ENCODE peak calls at places on chromosomes 5 and 9, in nine cellular contexts. J is SJSA1, T is fibroblast of the aortic adventitia, B is mammary epithelial cell, I is psoas muscle, K is body of pancreas, A is kidney, R is left ventricle myocardium inferior, Z is tibial artery. P is an unnamed sample.

GRCh38 chr5:181043285-181044092 is 3.4 kb downstream of the BTNL9 start:
- DNase-seq in J (no peak), T (no peak), B (no peak), I (no peak), K (no peak), A (no peak), R (no peak), Z (no peak), P (no peak)

GRCh38 chr5:156394642-156395393 is 67.9 kb downstream of the SGCD start:
- DNase-seq in J (no peak), T (peak; percentile 36), B (no peak), I (no peak), K (no peak), A (no peak), R (no peak), Z (peak; percentile 35), P (no peak)

GRCh38 chr5:16725575-16725974 is 108.8 kb upstream of the RETREG1 start:
- DNase-seq in J (no peak), T (no peak), B (no peak), I (no peak), K (no peak), A (no peak), R (no peak), Z (no peak), P (no peak)

GRCh38 chr5:77180167-77181081 is 30.1 kb upstream of the PDE8B start:
- DNase-seq in J (no peak), T (no peak), B (no peak), I (peak; percentile 53), K (peak; percentile 66), A (peak; percentile 73), R (peak; percentile 17), Z (peak; percentile 25), P (no peak)

GRCh38 chr9:32709871-32710270 is 73.5 kb upstream of the TMEM215 start:
- DNase-seq in J (no peak), T (no peak), B (no peak), I (no peak), K (no peak), A (no peak), R (no peak), Z (no peak), P (no peak)

GRCh38 chr9:91191443-91192378 is 170.0 kb downstream of the AUH start:
- DNase-seq in J (no peak), T (no peak), B (no peak), I (no peak), K (no peak), A (peak; percentile 77), R (no peak), Z (no peak), P (peak; percentile 66)

GRCh38 chr5:96483878-96484277 is 50.8 kb upstream of the PCSK1 start:
- DNase-seq in J (no peak), T (peak; percentile 51), B (peak; percentile 41), I (no peak), K (no peak), A (no peak), R (no peak), Z (no peak), P (peak; percentile 55)

GRCh38 chr9:122546196-122546595 is 6.7 kb upstream of the OR1N2 start:
- DNase-seq in J (no peak), T (no peak), B (no peak), I (no peak), K (no peak), A (no peak), R (no peak), Z (no peak), P (peak; percentile 3)

GRCh38 chr5:172676914-172677475 is 35.9 kb downstream of the NEURL1B start:
- DNase-seq in J (no peak), T (no peak), B (no peak), I (no peak), K (no peak), A (no peak), R (no peak), Z (no peak), P (no peak)

GRCh38 chr5:94057655-94058054 is 316.3 kb upstream of the POU5F2 start:
- DNase-seq in J (no peak), T (no peak), B (no peak), I (no peak), K (no peak), A (no peak), R (no peak), Z (no peak), P (no peak)

GRCh38 chr5:102611312-102611711 is 112.5 kb upstream of the SLCO6A1 start:
- DNase-seq in J (no peak), T (no peak), B (no peak), I (no peak), K (no peak), A (no peak), R (no peak), Z (no peak), P (no peak)

GRCh38 chr5:31380049-31380448 is 151.8 kb downstream of the DROSHA start:
- DNase-seq in J (no peak), T (no peak), B (no peak), I (no peak), K (no peak), A (no peak), R (no peak), Z (no peak), P (no peak)

GRCh38 chr5:181184845-181185216 is 20.2 kb downstream of the TRIM7 start:
- DNase-seq in J (no peak), T (no peak), B (no peak), I (no peak), K (no peak), A (no peak), R (no peak), Z (no peak), P (no peak)

GRCh38 chr9:112041536-112042243 is 133.4 kb downstream of the SUSD1 start:
- DNase-seq in J (peak; percentile 99), T (peak; percentile 100), B (peak; percentile 99), I (peak; percentile 69), K (peak; percentile 42), A (peak; percentile 77), R (no peak), Z (no peak), P (peak; percentile 99)

GRCh38 chr9:123377211-123377971 is 21.4 kb downstream of the CRB2 start:
- DNase-seq in J (no peak), T (no peak), B (no peak), I (no peak), K (no peak), A (no peak), R (no peak), Z (no peak), P (peak; percentile 51)

GRCh38 chr5:79020861-79021561 is 35.9 kb upstream of the ARSB start:
- DNase-seq in J (peak; percentile 93), T (peak; percentile 83), B (peak; percentile 39), I (peak; percentile 27), K (peak; percentile 61), A (peak; percentile 73), R (peak; percentile 29), Z (peak; percentile 51), P (peak; percentile 66)

GRCh38 chr9:89920131-89920530 is 315.3 kb downstream of the GADD45G start:
- DNase-seq in J (no peak), T (no peak), B (no peak), I (no peak), K (no peak), A (no peak), R (no peak), Z (no peak), P (no peak)

GRCh38 chr9:6904366-6904765 is 146.6 kb downstream of the KDM4C start:
- DNase-seq in J (no peak), T (no peak), B (no peak), I (no peak), K (no peak), A (no peak), R (no peak), Z (no peak), P (no peak)

GRCh38 chr9:6902423-6902822 is 144.7 kb downstream of the KDM4C start:
- DNase-seq in J (no peak), T (peak; percentile 23), B (peak; percentile 65), I (no peak), K (no peak), A (no peak), R (no peak), Z (no peak), P (no peak)

GRCh38 chr9:6907772-6908381 is 150.1 kb downstream of the KDM4C start:
- DNase-seq in J (no peak), T (peak; percentile 65), B (no peak), I (no peak), K (no peak), A (no peak), R (no peak), Z (no peak), P (no peak)

GRCh38 chr9:6909186-6909585 is 151.4 kb downstream of the KDM4C start:
- DNase-seq in J (no peak), T (no peak), B (no peak), I (no peak), K (no peak), A (no peak), R (no peak), Z (no peak), P (no peak)

DNA sequence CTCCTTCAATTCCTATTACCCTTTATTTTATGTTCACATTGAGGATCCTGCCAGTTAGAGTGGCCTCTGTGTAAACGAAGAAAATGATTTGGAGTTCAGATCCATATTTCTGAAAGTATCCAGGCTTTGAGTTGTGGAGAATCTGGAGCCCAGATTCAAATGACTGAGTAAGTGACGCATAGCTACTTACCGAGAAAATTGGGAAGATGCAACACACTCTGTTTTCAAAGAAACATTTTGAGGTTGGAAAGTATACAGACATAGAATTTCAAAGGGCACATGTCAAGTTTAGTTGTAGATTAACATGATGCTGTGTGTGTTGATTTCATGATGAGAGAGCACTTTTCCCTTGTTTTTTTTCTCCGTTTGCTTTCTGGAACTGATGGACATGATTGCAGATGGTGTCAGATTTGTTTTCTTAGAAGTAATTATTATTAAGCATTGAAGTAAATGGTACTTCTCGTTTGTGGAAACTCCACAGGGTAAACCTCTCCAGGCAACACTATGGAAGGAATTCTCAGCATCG is 148.1 kb downstream of the KDM4C start:
- DNase-seq in J (no peak), T (no peak), B (no peak), I (no peak), K (no peak), A (no peak), R (no peak), Z (no peak), P (no peak)
- H3K4me3 ChIP-seq in J (no peak overlapping the region), T (no peak overlapping the region), B (no peak overlapping the region), I (no peak overlapping the region), K (no peak overlapping the region), A (no peak overlapping the region), R (no peak overlapping the region), Z (no peak overlapping the region), P (no peak overlapping the region)

GRCh38 chr9:120936011-120936763 is 9.6 kb upstream of the TRAF1 start:
- DNase-seq in J (peak; percentile 89), T (peak; percentile 99), B (peak; percentile 89), I (peak; percentile 92), K (peak; percentile 94), A (peak; percentile 96), R (peak; percentile 95), Z (peak; percentile 96), P (peak; percentile 96)
- H3K4me3 ChIP-seq in J (no peak overlapping the region), T (peak overlapping the region; percentile 63), B (peak overlapping the region; percentile 10), I (no peak overlapping the region), K (no peak overlapping the region), A (no peak overlapping the region), R (peak overlapping the region; percentile 12), Z (peak overlapping the region; percentile 24), P (peak overlapping the region; percentile 4)

GRCh38 chr9:85547574-85547973 is 194.2 kb downstream of the AGTPBP1 start:
- DNase-seq in J (no peak), T (no peak), B (no peak), I (no peak), K (no peak), A (no peak), R (no peak), Z (no peak), P (no peak)
- H3K4me3 ChIP-seq in J (no peak overlapping the region), T (no peak overlapping the region), B (no peak overlapping the region), I (no peak overlapping the region), K (no peak overlapping the region), A (no peak overlapping the region), R (no peak overlapping the region), Z (no peak overlapping the region), P (no peak overlapping the region)

GRCh38 chr9:95005276-95006141 is 279.0 kb downstream of the AOPEP start:
- DNase-seq in J (peak; percentile 54), T (peak; percentile 40), B (peak; percentile 38), I (no peak), K (peak; percentile 34), A (no peak), R (no peak), Z (no peak), P (peak; percentile 29)
- H3K4me3 ChIP-seq in J (peak overlapping the region; percentile 90), T (peak overlapping the region; percentile 83), B (peak overlapping the region; percentile 73), I (peak overlapping the region; percentile 86), K (peak overlapping the region; percentile 72), A (peak overlapping the region; percentile 84), R (peak overlapping the region; percentile 85), Z (peak overlapping the region; percentile 88), P (peak overlapping the region; percentile 97)